ENCODE peak calls at places on chromosomes 4 and X, in eight cellular contexts. D is germinal center, Z is non-pigmented ciliary epithelial cell, E is NCI-H1092 treated with DMSO at 0.1 percent for 48 hours, R is activated T-cell treated with anti-CD3 and anti-CD28 coated beads for 4 hours, J is HFFc6, Q is WTC11, B is putamen. S is an unnamed sample.

GRCh38 chrX:153491351-153492152 is 3.2 kb upstream of the BGN start:
- DNase-seq in D (no peak), J (no peak), E (no peak), B (no peak), Q (no peak), R (no peak), Z (no peak), S (no peak)

GRCh38 chrX:96889726-96890125 is 6.0 kb downstream of the RPA4 start:
- DNase-seq in Z (no peak), B (no peak), E (no peak), Q (no peak), R (no peak), J (no peak), D (no peak), S (no peak)

GRCh38 chr4:53962516-53963225 is 101.7 kb downstream of the CHIC2 start:
- DNase-seq in Q (no peak), Z (peak; percentile 89), B (no peak), E (no peak), R (no peak), J (peak; percentile 60), D (no peak), S (peak; percentile 68)

GRCh38 chrX:112512509-112512908 is 167.2 kb downstream of the LHFPL1 start:
- DNase-seq in R (no peak), Q (peak; percentile 16), J (no peak), E (no peak), D (no peak), B (no peak), Z (no peak), S (no peak)

GRCh38 chrX:118179161-118179560 is 62.6 kb upstream of the KLHL13 start:
- DNase-seq in J (no peak), E (no peak), Q (no peak), R (no peak), B (no peak), D (no peak), Z (no peak), S (no peak)

GRCh38 chr4:37631551-37631950 is 54.6 kb downstream of the RELL1 start:
- DNase-seq in B (no peak), D (no peak), Q (no peak), R (no peak), J (no peak), E (no peak), Z (no peak), S (no peak)

GRCh38 chr4:7985891-7986441 is 46.3 kb upstream of the AFAP1 start:
- DNase-seq in D (no peak), Q (no peak), B (no peak), R (no peak), J (no peak), Z (no peak), E (no peak), S (no peak)

GRCh38 chrX:3144651-3145050 is 103.4 kb downstream of the ARSF start:
- DNase-seq in J (no peak), B (no peak), D (no peak), R (no peak), Q (no peak), Z (no peak), E (no peak), S (no peak)

GRCh38 chr4:32985256-32985655 is 2265.1 kb downstream of the PCDH7 start:
- DNase-seq in J (no peak), E (no peak), B (no peak), Q (no peak), Z (peak; percentile 57), D (no peak), R (no peak), S (no peak)

GRCh38 chr4:185201983-185202962 is 1.5 kb downstream of the CFAP97 start:
- DNase-seq in E (no peak), D (no peak), B (no peak), Z (no peak), J (peak; percentile 35), R (peak; percentile 6), Q (no peak), S (no peak)

GRCh38 chrX:45360571-45360970 is 159.9 kb upstream of the DIPK2B start:
- DNase-seq in R (no peak), Z (no peak), D (no peak), J (no peak), B (no peak), Q (no peak), E (no peak), S (no peak)

GRCh38 chr4:651884-652642 is 22.0 kb downstream of the ATP5ME start:
- DNase-seq in Q (no peak), D (no peak), R (no peak), B (no peak), E (no peak), Z (no peak), J (no peak), S (no peak)

GRCh38 chr4:151940290-151940689 is 179.5 kb upstream of the GATB start:
- DNase-seq in E (no peak), Q (no peak), D (no peak), R (no peak), B (no peak), J (no peak), Z (no peak), S (no peak)

GRCh38 chrX:56397636-56398035 is 165.5 kb downstream of the KLF8 start:
- DNase-seq in D (no peak), B (no peak), Z (no peak), E (no peak), J (no peak), R (no peak), Q (no peak), S (no peak)

GRCh38 chrX:49308604-49309269 is 5.3 kb downstream of the GAGE10 start:
- DNase-seq in B (no peak), J (no peak), Z (no peak), E (no peak), D (no peak), Q (no peak), R (no peak), S (no peak)

GRCh38 chr4:169791064-169791463 is 33.3 kb upstream of the HPF1 start:
- DNase-seq in E (no peak), Z (no peak), Q (no peak), D (no peak), R (no peak), J (no peak), B (no peak), S (no peak)

GRCh38 chr4:242121-242848 is 63.0 kb downstream of the ZNF732 start:
- DNase-seq in B (peak; percentile 79), J (peak; percentile 29), D (peak; percentile 63), E (peak; percentile 80), Q (peak; percentile 60), Z (no peak), R (peak; percentile 49), S (no peak)

GRCh38 chr4:54570822-54571221 is 86.9 kb upstream of the KIT start:
- DNase-seq in Z (no peak), E (no peak), Q (no peak), B (no peak), R (no peak), J (no peak), D (no peak), S (no peak)

GRCh38 chr4:112284662-112285411 is 867 bp downstream of the TIFA start:
- DNase-seq in B (no peak), J (no peak), E (peak; percentile 39), Z (no peak), D (peak; percentile 45), Q (no peak), R (no peak), S (no peak)

GRCh38 chrX:131747173-131747572 is 203.3 kb downstream of the OR13H1 start:
- DNase-seq in Q (no peak), D (no peak), E (peak; percentile 84), B (no peak), J (no peak), R (no peak), Z (no peak), S (no peak)

GRCh38 chr4:113434247-113434587 is 327.3 kb downstream of the CAMK2D start:
- DNase-seq in R (no peak), B (no peak), D (no peak), Z (no peak), J (peak; percentile 29), E (no peak), Q (no peak), S (no peak)

GRCh38 chr4:153651041-153651960 is 32.8 kb upstream of the TLR2 start:
- DNase-seq in B (no peak), R (peak; percentile 35), E (no peak), D (no peak), Z (no peak), J (no peak), Q (no peak), S (no peak)

GRCh38 chrX:153400146-153401132 is 711 bp downstream of the PNMA6E start:
- DNase-seq in E (peak; percentile 21), B (no peak), J (no peak), D (peak; percentile 75), R (peak; percentile 32), Z (no peak), Q (peak; percentile 73), S (no peak)

GRCh38 chrX:83593634-83594294 is 85.7 kb downstream of the POU3F4 start:
- DNase-seq in E (no peak), J (no peak), R (no peak), Z (no peak), B (no peak), D (no peak), Q (no peak), S (no peak)

GRCh38 chr4:106080376-106080775 is 185.1 kb downstream of the NPNT start:
- DNase-seq in J (no peak), D (no peak), E (no peak), Q (no peak), R (no peak), Z (no peak), B (no peak), S (no peak)

GRCh38 chrX:136476501-136476900 is 11.2 kb upstream of the BRS3 start:
- DNase-seq in E (no peak), Q (no peak), B (no peak), D (no peak), Z (no peak), J (no peak), R (no peak), S (no peak)

GRCh38 chr4:48543796-48544195 is 53.7 kb downstream of the ZAR1 start:
- DNase-seq in E (no peak), Z (peak; percentile 14), J (no peak), R (no peak), Q (no peak), D (no peak), B (peak; percentile 60), S (no peak)

GRCh38 chrX:53637479-53637878 is 49.0 kb downstream of the HUWE1 start:
- DNase-seq in E (no peak), R (no peak), D (no peak), Z (no peak), B (no peak), J (no peak), Q (no peak), S (no peak)

GRCh38 chr4:26321326-26322276 is 787 bp downstream of the RBPJ start:
- DNase-seq in D (peak; percentile 17), E (peak; percentile 45), Q (peak; percentile 42), B (peak; percentile 22), J (no peak), Z (no peak), R (peak; percentile 39), S (no peak)

GRCh38 chr4:170004656-170005250 is 21.4 kb downstream of the MFAP3L start:
- DNase-seq in R (no peak), Z (no peak), D (no peak), Q (no peak), J (peak; percentile 7), E (no peak), B (no peak), S (no peak)

GRCh38 chr4:80171251-80171650 is 26.1 kb upstream of the PRDM8 start:
- DNase-seq in D (no peak), Q (no peak), E (no peak), J (peak; percentile 57), Z (no peak), B (no peak), R (no peak), S (no peak)

GRCh38 chr4:53709693-53710092 is 118.4 kb upstream of the LNX1 start:
- DNase-seq in Z (no peak), B (no peak), D (no peak), J (no peak), Q (no peak), R (no peak), E (no peak), S (no peak)

GRCh38 chrX:41381685-41382084 is 47.7 kb downstream of the DDX3X start:
- DNase-seq in J (peak; percentile 64), B (no peak), E (no peak), Z (peak; percentile 27), R (no peak), D (no peak), Q (peak; percentile 28), S (no peak)